ENCODE peak calls at places on chromosomes 13 and 19, in six cellular contexts. U, O, L, C, W and R are unnamed samples.
A peak's percentile ranks its signal among the peaks of the same experiment; 100 is the strongest.

GRCh38 chr13:67990868-67991267 is 760.7 kb upstream of the PCDH9 start:
- DNase-seq in L (no peak), W (no peak), O (no peak), U (no peak), C (no peak), R (no peak)

GRCh38 chr13:30453727-30454126 is 12.0 kb downstream of the HMGB1 start:
- DNase-seq in W (no peak), L (no peak), O (no peak), C (no peak), U (no peak), R (no peak)

GRCh38 chr19:14565765-14566711 is 5.8 kb downstream of the NDUFB7 start:
- DNase-seq in U (no peak), L (peak; percentile 7), C (no peak), W (no peak), O (no peak), R (no peak)

GRCh38 chr19:17419154-17419490 is 725 bp upstream of the MVB12A start:
- DNase-seq in C (no peak), U (no peak), O (no peak), W (no peak), L (no peak), R (no peak)

GRCh38 chr13:40484981-40485380 is 181.5 kb downstream of the FOXO1 start:
- DNase-seq in C (no peak), O (no peak), L (no peak), U (no peak), W (no peak), R (no peak)

GRCh38 chr13:114112826-114113322 is 19.5 kb downstream of the RASA3 start:
- DNase-seq in L (no peak), O (no peak), C (peak; percentile 11), W (no peak), U (peak; percentile 3), R (no peak)

GRCh38 chr19:2055871-2056809 is 5.1 kb upstream of the MKNK2 start:
- DNase-seq in W (no peak), O (no peak), L (peak; percentile 59), C (peak; percentile 77), U (peak; percentile 74), R (no peak)

GRCh38 chr19:41991025-41991424 is 3.0 kb downstream of the ATP1A3 start:
- DNase-seq in C (no peak), W (no peak), O (no peak), L (no peak), U (no peak), R (no peak)

GRCh38 chr19:40283414-40284250 is 1.5 kb downstream of the AKT2 start:
- DNase-seq in W (peak; percentile 63), U (no peak), C (no peak), O (peak; percentile 68), L (peak; percentile 38), R (no peak)

GRCh38 chr13:38767506-38768265 is 80.8 kb downstream of the FREM2 start:
- DNase-seq in U (no peak), W (no peak), C (no peak), L (no peak), O (no peak), R (no peak)

GRCh38 chr13:42525035-42525504 is 48.9 kb upstream of the TNFSF11 start:
- DNase-seq in W (no peak), L (peak; percentile 47), U (no peak), O (no peak), C (no peak), R (no peak)

GRCh38 chr13:101624981-101625380 is 172.5 kb downstream of the ITGBL1 start:
- DNase-seq in W (no peak), C (no peak), U (no peak), L (no peak), O (no peak), R (no peak)

DNA sequence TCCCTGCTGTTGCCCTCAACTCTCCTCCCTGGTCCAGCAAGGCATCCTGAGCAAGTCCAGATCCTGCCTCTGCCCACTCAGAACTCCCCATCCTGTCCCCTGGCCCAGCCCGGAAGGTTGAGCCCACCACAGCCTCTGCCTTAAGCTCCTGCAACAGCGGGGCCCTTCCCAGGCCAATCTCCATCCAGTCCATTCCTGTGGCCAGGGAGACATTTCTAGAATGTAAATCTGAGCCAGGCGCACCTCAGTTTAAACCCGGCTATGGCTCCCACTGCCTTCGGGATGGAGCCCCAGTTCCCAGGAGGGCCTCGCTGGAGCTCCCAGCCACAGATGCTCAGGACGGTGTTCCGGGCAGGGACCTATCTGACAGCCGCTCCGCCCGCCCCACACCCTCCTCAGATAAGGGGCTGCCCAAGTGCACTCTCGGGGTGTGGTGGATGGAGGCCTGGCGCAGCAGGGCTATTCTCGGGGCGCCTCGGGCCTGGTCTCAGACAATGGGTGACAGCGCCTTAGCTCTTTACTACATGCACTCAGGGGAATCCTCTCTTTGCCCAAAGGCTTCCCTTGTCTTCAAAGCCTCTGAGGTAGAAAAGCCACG is 5.3 kb downstream of the TRAPPC6A start:
- DNase-seq in W (no peak), L (no peak), U (no peak), O (no peak), C (no peak), R (no peak)
- H3K4me1 ChIP-seq in W (no peaks in the 10 kb centered on the region), L (peaks cover 7% of the 10 kb centered on the region), U (peaks cover 3% of the 10 kb centered on the region), O (peaks cover 6% of the 10 kb centered on the region), C (peaks cover 4% of the 10 kb centered on the region), R (no peaks in the 10 kb centered on the region)

GRCh38 chr13:35057858-35058257 is 115.8 kb downstream of the NBEA start:
- DNase-seq in C (no peak), L (no peak), W (no peak), O (no peak), U (no peak), R (no peak)
- TF ChIP-seq CTCF in C (no peak), L (no peak), W (no peak), O (no peak), U (no peak), R (no peak)

GRCh38 chr13:23235994-23236393 is 55.2 kb downstream of the SGCG start:
- DNase-seq in O (no peak), L (no peak), C (no peak), W (no peak), U (no peak), R (no peak)
- H3K4me1 ChIP-seq in O (no peaks in the 10 kb centered on the region), L (no peaks in the 10 kb centered on the region), C (no peaks in the 10 kb centered on the region), W (no peaks in the 10 kb centered on the region), U (no peaks in the 10 kb centered on the region), R (no peaks in the 10 kb centered on the region)

DNA sequence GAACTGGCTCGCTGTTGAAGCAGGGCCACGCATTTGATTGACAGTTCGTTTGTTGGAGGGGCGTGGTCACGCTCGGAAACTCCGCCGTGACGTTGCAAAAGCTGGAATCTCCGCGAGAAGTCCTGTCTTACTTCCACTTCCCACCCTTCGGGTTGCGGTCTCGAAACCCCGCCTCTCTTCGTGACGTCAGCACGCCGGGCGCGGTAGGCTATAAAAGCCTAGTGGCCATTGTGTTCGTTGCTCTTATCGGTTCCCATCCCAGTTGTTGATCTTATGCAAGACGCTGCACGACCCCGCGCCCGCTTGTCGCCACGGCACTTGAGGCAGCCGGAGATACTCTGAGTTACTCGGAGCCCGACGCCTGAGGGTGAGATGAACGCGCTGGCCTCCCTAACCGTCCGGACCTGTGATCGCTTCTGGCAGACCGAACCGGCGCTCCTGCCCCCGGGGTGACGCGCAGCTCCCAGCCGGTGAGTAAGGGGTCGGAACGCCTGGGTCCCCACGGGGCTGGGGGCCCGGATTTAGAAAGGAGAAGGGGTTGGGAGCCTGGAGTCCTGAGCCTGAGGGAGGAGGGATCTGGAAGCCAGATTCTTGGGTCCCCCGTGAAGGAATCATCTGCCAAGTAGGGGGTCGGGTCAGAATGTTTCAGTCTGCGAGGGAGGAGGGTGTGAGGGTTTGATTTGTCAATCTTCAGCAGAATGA is at the start of gene PPP1R15A:
- DNase-seq in L (peak; percentile 98), U (peak; percentile 99), W (peak; percentile 99), C (peak; percentile 100), O (peak; percentile 98), R (peak; percentile 97)
- TF ChIP-seq CTCF in L (no peak), U (peak; percentile 64), W (no peak), C (peak; percentile 34), O (peak; percentile 53), R (no peak)

GRCh38 chr19:13117772-13118423 is at the start of gene NACC1:
- DNase-seq in U (peak; percentile 91), C (peak; percentile 91), L (peak; percentile 96), O (peak; percentile 88), W (peak; percentile 94), R (peak; percentile 94)
- H3K4me1 ChIP-seq in U (peaks cover 11% of the 10 kb centered on the region), C (no peaks in the 10 kb centered on the region), L (peaks cover 39% of the 10 kb centered on the region), O (peaks cover 46% of the 10 kb centered on the region), W (peaks cover 4% of the 10 kb centered on the region), R (peaks cover 5% of the 10 kb centered on the region)

DNA sequence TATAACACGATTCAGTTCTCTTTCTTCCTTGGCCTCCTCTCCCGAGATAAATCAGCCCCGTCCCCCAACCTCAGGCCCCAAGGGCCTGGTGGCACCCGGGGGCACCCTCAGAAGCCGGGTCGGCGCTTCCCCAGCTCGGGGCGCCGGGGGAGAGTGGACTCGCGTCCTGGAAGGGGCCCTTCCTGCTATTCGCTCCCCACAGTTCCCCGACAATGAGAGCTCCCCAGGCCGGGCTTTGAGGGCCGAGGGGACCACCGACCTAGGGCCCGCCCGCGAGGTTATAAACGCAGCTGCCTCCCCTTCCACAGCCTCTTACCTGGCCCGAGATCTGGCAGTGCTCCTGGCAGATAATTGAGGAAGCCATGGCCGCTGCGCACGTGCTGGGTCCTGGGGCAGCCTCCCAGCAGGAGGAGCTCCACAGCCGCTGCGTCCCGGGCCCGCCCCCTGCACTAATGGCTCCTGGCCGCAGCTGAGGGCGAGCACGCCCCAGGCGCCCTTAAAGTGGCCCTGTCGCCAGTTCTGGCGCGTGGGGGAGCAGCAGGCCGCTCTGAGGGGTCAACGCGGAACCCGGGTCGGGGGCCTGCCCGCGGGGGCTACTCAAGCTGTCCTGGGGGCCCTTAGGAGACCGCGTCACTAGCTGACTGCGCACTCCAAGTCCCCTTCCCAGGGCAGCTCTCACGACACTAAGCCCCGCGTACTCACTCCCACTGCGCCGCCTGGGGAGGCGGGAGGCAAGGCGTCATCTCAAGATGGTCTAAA is at the start of gene SOHLH2:
- DNase-seq in C (no peak), U (no peak), L (no peak), W (no peak), O (no peak), R (no peak)
- TF ChIP-seq CTCF in C (no peak), U (no peak), L (no peak), W (no peak), O (no peak), R (no peak)

GRCh38 chr19:38433268-38433733 is at the start of gene RYR1:
- DNase-seq in U (peak; percentile 40), O (no peak), L (peak; percentile 50), C (no peak), W (no peak), R (peak; percentile 66)

GRCh38 chr19:38425810-38426466 is at the start of gene RASGRP4:
- DNase-seq in O (no peak), L (no peak), U (peak; percentile 26), W (no peak), C (no peak), R (no peak)

GRCh38 chr19:38430931-38431330 is 2.6 kb upstream of the RYR1 start:
- DNase-seq in L (no peak), C (no peak), W (no peak), O (no peak), U (no peak), R (no peak)

GRCh38 chr19:38429055-38429810 is 3.2 kb upstream of the RASGRP4 start:
- DNase-seq in O (no peak), C (no peak), W (no peak), U (no peak), L (no peak), R (no peak)

GRCh38 chr19:38429811-38430156 is 3.7 kb upstream of the RYR1 start:
- DNase-seq in L (no peak), W (no peak), C (no peak), O (no peak), U (no peak), R (no peak)
- H3K4me1 ChIP-seq in L (no peaks in the 10 kb centered on the region), W (no peaks in the 10 kb centered on the region), C (no peaks in the 10 kb centered on the region), O (no peaks in the 10 kb centered on the region), U (no peaks in the 10 kb centered on the region), R (no peaks in the 10 kb centered on the region)